ENCODE peak calls at places on chromosomes 2 and 18, in five cellular contexts. N is Calu3, T is HTR-8/SVneo, C is HT-29, H is AG08396. G is an unnamed sample.

GRCh38 chr2:187553908-187554703 is at the start of gene TFPI:
- DNase-seq in N (peak), T (peak), C (peak), H (peak), G (peak)

GRCh38 chr2:165646321-165646801 is 147.7 kb downstream of the GALNT3 start:
- DNase-seq in N (no peak), T (no peak), C (no peak), H (no peak), G (peak)

GRCh38 chr2:75180476-75180875 is 18.8 kb downstream of the TACR1 start:
- DNase-seq in N (no peak), T (no peak), C (no peak), H (no peak), G (no peak)

GRCh38 chr2:61707984-61708852 is 145.6 kb downstream of the FAM161A start:
- DNase-seq in N (peak), T (peak), C (peak), H (peak), G (peak)

GRCh38 chr2:197782121-197782520 is 3.0 kb downstream of the BOLL start:
- DNase-seq in N (no peak), T (no peak), C (no peak), H (no peak), G (no peak)

GRCh38 chr18:68417166-68417776 is 297.6 kb downstream of the TMX3 start:
- DNase-seq in N (no peak), T (no peak), C (no peak), H (no peak), G (no peak)

GRCh38 chr18:60189840-60190239 is 182.7 kb downstream of the MC4R start:
- DNase-seq in N (no peak), T (no peak), C (no peak), H (no peak), G (peak)

GRCh38 chr18:24504401-24504800 is 44.0 kb downstream of the HRH4 start:
- DNase-seq in N (no peak), T (no peak), C (no peak), H (no peak), G (no peak)

GRCh38 chr2:19839438-19839837 is 62.3 kb downstream of the TTC32 start:
- DNase-seq in N (no peak), T (no peak), C (no peak), H (no peak), G (no peak)

GRCh38 chr2:102238039-102238756 is 51.4 kb downstream of the IL1RL2 start:
- DNase-seq in N (peak), T (no peak), C (no peak), H (peak), G (no peak)

GRCh38 chr2:219724628-219725027 is 97.2 kb downstream of the SLC4A3 start:
- DNase-seq in N (no peak), T (no peak), C (no peak), H (peak), G (peak)

GRCh38 chr18:53056064-53056463 is 716.1 kb downstream of the DCC start:
- DNase-seq in N (no peak), T (no peak), C (no peak), H (no peak), G (no peak)

GRCh38 chr2:31170071-31170698 is 31.9 kb upstream of the GALNT14 start:
- DNase-seq in N (peak), T (peak), C (peak), H (peak), G (peak)

GRCh38 chr2:81196383-81196851 is 891.9 kb upstream of the LRRTM1 start:
- DNase-seq in N (no peak), T (no peak), C (no peak), H (no peak), G (no peak)

GRCh38 chr2:73203055-73203681 is 794 bp downstream of the NOTO start:
- DNase-seq in N (no peak), T (no peak), C (no peak), H (no peak), G (peak)

GRCh38 chr2:160246356-160246755 is 46.3 kb upstream of the ITGB6 start:
- DNase-seq in N (no peak), T (no peak), C (no peak), H (no peak), G (no peak)

GRCh38 chr2:170739048-170739447 is 23.9 kb downstream of the SP5 start:
- DNase-seq in N (peak), T (peak), C (peak), H (peak), G (peak)

GRCh38 chr2:39772812-39773152 is 6.3 kb downstream of the THUMPD2 start:
- DNase-seq in N (no peak), T (no peak), C (no peak), H (no peak), G (no peak)

GRCh38 chr2:126658910-126659613 is 3.1 kb downstream of the GYPC start:
- DNase-seq in N (no peak), T (no peak), C (no peak), H (peak), G (no peak)

GRCh38 chr2:168712053-168712452 is 90.4 kb upstream of the NOSTRIN start:
- DNase-seq in N (no peak), T (no peak), C (no peak), H (no peak), G (no peak)

GRCh38 chr2:220855296-220855695 is 716.8 kb downstream of the EPHA4 start:
- DNase-seq in N (no peak), T (no peak), C (no peak), H (no peak), G (no peak)

GRCh38 chr18:49277395-49278036 is 182.9 kb downstream of the DYM start:
- DNase-seq in N (no peak), T (no peak), C (no peak), H (peak), G (no peak)

GRCh38 chr2:209240204-209240603 is 183.6 kb upstream of the MAP2 start:
- DNase-seq in N (no peak), T (no peak), C (no peak), H (no peak), G (no peak)

GRCh38 chr2:160222546-160223281 is 22.6 kb upstream of the ITGB6 start:
- DNase-seq in N (no peak), T (no peak), C (peak), H (no peak), G (peak)

GRCh38 chr2:62344472-62344871 is 148.6 kb downstream of the B3GNT2 start:
- DNase-seq in N (peak), T (no peak), C (peak), H (no peak), G (no peak)

GRCh38 chr2:172672999-172673726 is 62.5 kb upstream of the RAPGEF4 start:
- DNase-seq in N (peak), T (no peak), C (peak), H (no peak), G (peak)

GRCh38 chr18:10564975-10565773 is 39.3 kb downstream of the NAPG start:
- DNase-seq in N (no peak), T (no peak), C (no peak), H (no peak), G (no peak)

GRCh38 chr2:62586981-62587380 is 81.0 kb upstream of the TMEM17 start:
- DNase-seq in N (no peak), T (no peak), C (no peak), H (peak), G (no peak)

G was measured in hepatocyte.